ENCODE peak calls at places on chromosome 10, in four cellular contexts. One of them, this sample, is unnamed.

GRCh38 chr10:26430641-26431163 is 7.4 kb upstream of the APBB1IP start:
- DNase-seq in HFFc6: peak
- DNase-seq in astrocyte of the cerebellum: no peak
- DNase-seq in BE2C: no peak
- DNase-seq in this sample: no peak

GRCh38 chr10:59387951-59388431 is 25.6 kb upstream of the FAM13C start:
- DNase-seq in astrocyte of the cerebellum: peak
- DNase-seq in BE2C: no peak
- DNase-seq in HFFc6: peak
- DNase-seq in this sample: no peak

GRCh38 chr10:53091574-53091973 is 319.0 kb upstream of the MBL2 start:
- DNase-seq in BE2C: no peak
- DNase-seq in astrocyte of the cerebellum: no peak
- DNase-seq in HFFc6: no peak
- DNase-seq in this sample: no peak

GRCh38 chr10:124353896-124354295 is 64.8 kb downstream of the OAT start:
- DNase-seq in HFFc6: no peak
- DNase-seq in BE2C: no peak
- DNase-seq in astrocyte of the cerebellum: no peak
- DNase-seq in this sample: no peak

GRCh38 chr10:133343557-133343956 is 3.6 kb upstream of the PRAP1 start:
- DNase-seq in HFFc6: no peak
- DNase-seq in BE2C: no peak
- DNase-seq in astrocyte of the cerebellum: no peak
- DNase-seq in this sample: no peak

GRCh38 chr10:78688221-78688944 is 380.4 kb upstream of the ZMIZ1 start:
- DNase-seq in BE2C: no peak
- DNase-seq in astrocyte of the cerebellum: no peak
- DNase-seq in HFFc6: no peak
- DNase-seq in this sample: no peak

GRCh38 chr10:95513941-95514392 is 47.2 kb downstream of the SORBS1 start:
- DNase-seq in BE2C: no peak
- DNase-seq in astrocyte of the cerebellum: no peak
- DNase-seq in HFFc6: peak
- DNase-seq in this sample: no peak

GRCh38 chr10:124161212-124162000 is 68.0 kb upstream of the CHST15 start:
- DNase-seq in HFFc6: no peak
- DNase-seq in BE2C: no peak
- DNase-seq in astrocyte of the cerebellum: no peak
- DNase-seq in this sample: no peak

GRCh38 chr10:69612760-69613159 is 17.3 kb upstream of the FAM241B start:
- DNase-seq in BE2C: no peak
- DNase-seq in astrocyte of the cerebellum: no peak
- DNase-seq in HFFc6: no peak
- DNase-seq in this sample: no peak

GRCh38 chr10:100872034-100872791 is 40.5 kb upstream of the SLF2 start:
- DNase-seq in BE2C: peak
- DNase-seq in astrocyte of the cerebellum: peak
- DNase-seq in HFFc6: peak
- DNase-seq in this sample: no peak

GRCh38 chr10:33889371-33889770 is 554.9 kb upstream of the NRP1 start:
- DNase-seq in BE2C: no peak
- DNase-seq in astrocyte of the cerebellum: no peak
- DNase-seq in HFFc6: no peak
- DNase-seq in this sample: no peak

GRCh38 chr10:103746598-103746997 is 108.8 kb downstream of the SH3PXD2A start:
- DNase-seq in BE2C: no peak
- DNase-seq in astrocyte of the cerebellum: no peak
- DNase-seq in HFFc6: no peak
- DNase-seq in this sample: no peak

GRCh38 chr10:124366825-124367224 is 51.9 kb downstream of the OAT start:
- DNase-seq in BE2C: no peak
- DNase-seq in HFFc6: no peak
- DNase-seq in astrocyte of the cerebellum: no peak
- DNase-seq in this sample: no peak

GRCh38 chr10:31154996-31155395 is 123.3 kb upstream of the ZNF438 start:
- DNase-seq in BE2C: no peak
- DNase-seq in HFFc6: no peak
- DNase-seq in astrocyte of the cerebellum: no peak
- DNase-seq in this sample: no peak

GRCh38 chr10:31152421-31153133 is 120.9 kb upstream of the ZNF438 start:
- DNase-seq in HFFc6: no peak
- DNase-seq in astrocyte of the cerebellum: no peak
- DNase-seq in BE2C: no peak
- DNase-seq in this sample: no peak

GRCh38 chr10:31153692-31154091 is 122.0 kb upstream of the ZNF438 start:
- DNase-seq in BE2C: no peak
- DNase-seq in HFFc6: no peak
- DNase-seq in astrocyte of the cerebellum: no peak
- DNase-seq in this sample: no peak

GRCh38 chr10:31157125-31157983 is 125.7 kb upstream of the ZNF438 start:
- DNase-seq in BE2C: peak
- DNase-seq in HFFc6: peak
- DNase-seq in astrocyte of the cerebellum: peak
- DNase-seq in this sample: no peak

GRCh38 chr10:31158000-31158658 is 126.5 kb upstream of the ZNF438 start:
- DNase-seq in astrocyte of the cerebellum: no peak
- DNase-seq in BE2C: no peak
- DNase-seq in HFFc6: peak
- DNase-seq in this sample: no peak
- TF ChIP-seq CTCF in astrocyte of the cerebellum: no peak
- TF ChIP-seq CTCF in BE2C: no peak
- TF ChIP-seq CTCF in HFFc6: no peak
- TF ChIP-seq CTCF in this sample: no peak

DNA sequence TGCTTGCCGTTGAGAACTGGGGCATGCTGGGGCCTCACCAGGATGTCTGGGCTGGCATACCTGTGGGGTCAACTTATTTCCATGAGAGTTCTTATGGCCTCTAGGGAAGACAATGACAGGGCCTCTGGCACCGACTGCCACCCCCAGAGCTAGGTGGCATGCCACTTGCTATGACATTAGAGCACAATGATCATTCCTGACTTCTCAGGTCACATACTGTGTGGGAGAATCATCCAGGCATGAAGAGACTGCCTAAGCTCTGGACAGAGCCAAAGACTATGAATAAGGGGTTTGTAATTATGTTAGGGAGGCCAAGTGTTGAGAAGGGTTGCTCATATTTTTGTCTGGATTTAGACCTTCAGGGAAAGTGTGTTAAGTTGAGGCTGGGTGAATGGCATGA is 97.5 kb downstream of the PTPN20 start:
- DNase-seq in BE2C: no peak
- DNase-seq in astrocyte of the cerebellum: no peak
- DNase-seq in HFFc6: no peak
- DNase-seq in this sample: no peak
- TF ChIP-seq CTCF in BE2C: no peak
- TF ChIP-seq CTCF in astrocyte of the cerebellum: no peak
- TF ChIP-seq CTCF in HFFc6: no peak
- TF ChIP-seq CTCF in this sample: no peak

GRCh38 chr10:97685395-97685958 is 1.6 kb downstream of the AVPI1 start:
- DNase-seq in HFFc6: peak
- DNase-seq in astrocyte of the cerebellum: no peak
- DNase-seq in BE2C: peak
- DNase-seq in this sample: no peak
- TF ChIP-seq CTCF in HFFc6: peak
- TF ChIP-seq CTCF in astrocyte of the cerebellum: peak
- TF ChIP-seq CTCF in BE2C: peak
- TF ChIP-seq CTCF in this sample: no peak

GRCh38 chr10:22617516-22617915 is 96.9 kb downstream of the PIP4K2A start:
- DNase-seq in astrocyte of the cerebellum: no peak
- DNase-seq in HFFc6: no peak
- DNase-seq in BE2C: peak
- DNase-seq in this sample: no peak
- TF ChIP-seq CTCF in astrocyte of the cerebellum: no peak
- TF ChIP-seq CTCF in HFFc6: peak
- TF ChIP-seq CTCF in BE2C: peak
- TF ChIP-seq CTCF in this sample: no peak

GRCh38 chr10:58152698-58153263 is 114.9 kb downstream of the IPMK start:
- DNase-seq in astrocyte of the cerebellum: peak
- DNase-seq in HFFc6: peak
- DNase-seq in BE2C: peak
- DNase-seq in this sample: no peak
- TF ChIP-seq CTCF in astrocyte of the cerebellum: peak
- TF ChIP-seq CTCF in HFFc6: peak
- TF ChIP-seq CTCF in BE2C: peak
- TF ChIP-seq CTCF in this sample: peak

GRCh38 chr10:76983624-76984023 is 654.0 kb downstream of the KCNMA1 start:
- DNase-seq in astrocyte of the cerebellum: no peak
- DNase-seq in BE2C: no peak
- DNase-seq in HFFc6: no peak
- DNase-seq in this sample: no peak

GRCh38 chr10:76981251-76981650 is 656.4 kb downstream of the KCNMA1 start:
- DNase-seq in astrocyte of the cerebellum: no peak
- DNase-seq in BE2C: no peak
- DNase-seq in HFFc6: no peak
- DNase-seq in this sample: no peak

DNA sequence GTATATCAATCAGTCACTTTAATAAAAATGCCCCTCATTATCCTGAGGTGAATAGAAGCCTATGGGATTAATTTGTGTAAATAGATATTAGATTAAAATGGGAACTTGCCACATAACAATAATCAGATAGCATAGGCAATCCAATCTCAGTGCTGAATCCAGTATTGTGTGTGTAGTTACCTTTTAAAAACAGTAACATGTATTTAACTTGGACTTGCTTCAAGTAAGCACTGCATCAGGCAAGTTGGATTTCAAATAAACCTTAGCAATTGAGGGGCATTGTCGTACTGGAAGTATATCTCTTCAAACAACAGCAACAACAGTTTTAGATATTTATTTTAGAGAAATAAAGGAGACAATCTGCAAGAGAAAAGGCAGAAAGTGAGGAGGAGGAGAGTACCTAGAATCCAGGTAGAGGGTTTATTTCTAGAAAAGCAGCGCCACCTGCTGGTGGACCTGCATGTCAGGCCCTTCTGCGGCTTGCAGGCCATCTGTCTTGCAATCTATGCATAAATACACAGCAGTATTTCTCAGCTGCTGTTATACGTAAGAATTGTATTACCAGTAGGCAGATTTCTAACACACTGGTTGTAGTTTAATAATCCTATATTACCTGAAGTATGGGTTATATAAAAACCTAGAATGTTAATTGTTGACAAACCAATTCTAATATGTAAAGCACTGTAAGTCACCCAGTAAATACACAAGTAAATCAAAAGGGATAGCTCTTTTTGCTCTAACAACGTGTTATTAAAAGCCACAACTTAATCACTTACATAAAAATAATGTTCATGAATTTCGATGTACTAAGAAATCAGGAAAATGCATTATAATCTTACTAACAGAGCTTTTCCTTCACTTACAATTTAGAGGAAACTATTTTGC is 652.8 kb downstream of the KCNMA1 start:
- DNase-seq in HFFc6: peak
- DNase-seq in astrocyte of the cerebellum: peak
- DNase-seq in BE2C: peak
- DNase-seq in this sample: peak
- TF ChIP-seq CTCF in HFFc6: peak
- TF ChIP-seq CTCF in astrocyte of the cerebellum: peak
- TF ChIP-seq CTCF in BE2C: peak
- TF ChIP-seq CTCF in this sample: peak

GRCh38 chr10:42969147-42969546 is 107.7 kb upstream of the RET start:
- DNase-seq in HFFc6: no peak
- DNase-seq in BE2C: no peak
- DNase-seq in astrocyte of the cerebellum: no peak
- DNase-seq in this sample: no peak
- TF ChIP-seq CTCF in HFFc6: no peak
- TF ChIP-seq CTCF in BE2C: no peak
- TF ChIP-seq CTCF in astrocyte of the cerebellum: no peak
- TF ChIP-seq CTCF in this sample: no peak

DNA sequence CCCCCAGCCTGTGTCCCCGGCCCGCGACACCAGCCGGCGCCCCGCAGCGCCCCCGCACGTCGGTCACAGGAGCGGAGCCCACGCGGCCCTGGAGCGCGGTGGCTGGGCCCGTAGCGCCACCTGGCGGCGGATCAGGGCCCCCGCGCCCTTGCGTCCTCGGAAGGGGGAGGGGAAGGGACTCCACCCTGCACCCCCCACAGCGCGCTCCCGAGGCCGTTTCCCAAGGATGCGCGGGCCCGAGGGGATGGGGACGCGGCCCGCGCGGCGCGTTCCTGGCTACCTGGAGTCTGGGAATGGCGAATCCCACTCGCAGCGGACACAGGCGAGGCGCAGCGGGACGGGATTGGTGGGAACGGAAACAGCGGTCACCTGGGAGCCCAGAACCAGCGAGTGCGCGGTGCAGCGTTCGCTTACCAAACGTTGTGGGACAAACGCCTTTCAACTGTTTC is 23.8 kb upstream of the MKI67 start:
- DNase-seq in HFFc6: no peak
- DNase-seq in astrocyte of the cerebellum: no peak
- DNase-seq in BE2C: peak
- DNase-seq in this sample: peak
- TF ChIP-seq CTCF in HFFc6: peak
- TF ChIP-seq CTCF in astrocyte of the cerebellum: peak
- TF ChIP-seq CTCF in BE2C: peak
- TF ChIP-seq CTCF in this sample: peak

GRCh38 chr10:22245567-22245966 is 27.8 kb upstream of the EBLN1 start:
- DNase-seq in BE2C: no peak
- DNase-seq in HFFc6: no peak
- DNase-seq in astrocyte of the cerebellum: no peak
- DNase-seq in this sample: no peak
- TF ChIP-seq CTCF in BE2C: no peak
- TF ChIP-seq CTCF in HFFc6: no peak
- TF ChIP-seq CTCF in astrocyte of the cerebellum: no peak
- TF ChIP-seq CTCF in this sample: no peak

GRCh38 chr10:6580279-6581029 is 378 bp upstream of the PRKCQ start:
- DNase-seq in astrocyte of the cerebellum: no peak
- DNase-seq in HFFc6: peak
- DNase-seq in BE2C: peak
- DNase-seq in this sample: peak
- TF ChIP-seq CTCF in astrocyte of the cerebellum: peak
- TF ChIP-seq CTCF in HFFc6: peak
- TF ChIP-seq CTCF in BE2C: no peak
- TF ChIP-seq CTCF in this sample: peak

This sample was measured in CD4-positive, alpha-beta T cell.